ENCODE peak calls at places on chromosomes 13 and 19, in seven cellular contexts. I is iris pigment epithelial cell; Y is central memory CD4-positive, alpha-beta T cell; R is ovary; D is ecto neural progenitor cell; L is stimulated activated CD4-positive, alpha-beta T cell treated with anti-CD3 and anti-CD28 coated beads, Interleukin-1b, Interleukin-23, amount 100 ng/mL, for 48 hours; G is fibroblast of mammary gland. B is an unnamed sample.
A peak's percentile ranks its signal among the peaks of the same experiment; 100 is the strongest.

GRCh38 chr13:24180743-24181384 is 20.3 kb downstream of the SPATA13 start:
- DNase-seq in I (peak; percentile 70), Y (no peak), R (no peak), D (no peak), L (no peak), G (peak; percentile 47), B (no peak)

GRCh38 chr13:72507394-72508199 is 219.8 kb downstream of the MZT1 start:
- DNase-seq in I (peak; percentile 27), Y (no peak), R (no peak), D (no peak), L (no peak), G (no peak), B (no peak)

GRCh38 chr13:19860884-19861655 is 2.4 kb downstream of the ZMYM5 start:
- DNase-seq in I (peak; percentile 77), Y (no peak), R (no peak), D (no peak), L (no peak), G (peak; percentile 66), B (peak; percentile 20)

GRCh38 chr13:112456138-112457056 is 80.2 kb downstream of the SPACA7 start:
- DNase-seq in I (no peak), Y (no peak), R (no peak), D (peak; percentile 32), L (no peak), G (no peak), B (no peak)

GRCh38 chr13:52348081-52348480 is 57.9 kb downstream of the THSD1 start:
- DNase-seq in I (peak; percentile 81), Y (no peak), R (no peak), D (no peak), L (no peak), G (peak; percentile 94), B (no peak)

GRCh38 chr19:32646556-32646955 is 28.4 kb downstream of the ANKRD27 start:
- DNase-seq in I (no peak), Y (no peak), R (no peak), D (no peak), L (no peak), G (no peak), B (peak; percentile 31)

GRCh38 chr19:55486971-55487883 is 1.0 kb upstream of the SSC5D start:
- DNase-seq in I (peak; percentile 96), Y (no peak), R (peak; percentile 92), D (no peak), L (peak; percentile 63), G (peak; percentile 98), B (peak; percentile 73)

GRCh38 chr13:69720278-69720983 is 387.2 kb upstream of the ATXN8OS start:
- DNase-seq in I (no peak), Y (no peak), R (no peak), D (no peak), L (no peak), G (no peak), B (no peak)

GRCh38 chr13:101626925-101627555 is 174.6 kb downstream of the ITGBL1 start:
- DNase-seq in I (peak; percentile 25), Y (peak; percentile 42), R (no peak), D (no peak), L (peak; percentile 43), G (no peak), B (peak; percentile 37)

GRCh38 chr19:55152017-55152416 is 3.0 kb upstream of the TNNT1 start:
- DNase-seq in I (no peak), Y (no peak), R (no peak), D (no peak), L (no peak), G (no peak), B (no peak)

GRCh38 chr13:65330691-65331090 is 1899.4 kb downstream of the PCDH9 start:
- DNase-seq in I (no peak), Y (no peak), R (no peak), D (no peak), L (no peak), G (no peak), B (no peak)

GRCh38 chr13:49560270-49561063 is 24.9 kb downstream of the RCBTB1 start:
- DNase-seq in I (peak; percentile 87), Y (no peak), R (peak; percentile 24), D (no peak), L (no peak), G (no peak), B (no peak)

GRCh38 chr19:51719251-51719901 is 4.4 kb downstream of the HAS1 start:
- DNase-seq in I (no peak), Y (no peak), R (no peak), D (peak; percentile 53), L (no peak), G (no peak), B (no peak)

GRCh38 chr13:99601535-99601934 is 100.3 kb downstream of the TM9SF2 start:
- DNase-seq in I (no peak), Y (peak; percentile 36), R (no peak), D (no peak), L (no peak), G (no peak), B (no peak)

GRCh38 chr13:102042746-102043145 is 359.1 kb downstream of the FGF14 start:
- DNase-seq in I (no peak), Y (no peak), R (no peak), D (no peak), L (no peak), G (no peak), B (no peak)

GRCh38 chr19:50658438-50659317 is 9.4 kb downstream of the C19orf81 start:
- DNase-seq in I (peak; percentile 84), Y (no peak), R (peak; percentile 30), D (peak; percentile 96), L (peak; percentile 77), G (peak; percentile 29), B (peak; percentile 84)

GRCh38 chr13:53758946-53759345 is 730.3 kb downstream of the OLFM4 start:
- DNase-seq in I (no peak), Y (no peak), R (no peak), D (no peak), L (no peak), G (no peak), B (no peak)

GRCh38 chr19:13841339-13842293 is 35.3 kb upstream of the NANOS3 start:
- DNase-seq in I (no peak), Y (peak; percentile 44), R (peak; percentile 63), D (peak; percentile 47), L (no peak), G (no peak), B (peak; percentile 66)

GRCh38 chr19:1882089-1882785 is 3.1 kb downstream of the ABHD17A start:
- DNase-seq in I (no peak), Y (peak; percentile 88), R (no peak), D (no peak), L (peak; percentile 65), G (no peak), B (peak; percentile 78)

B was measured in activated T-cell treated with anti-CD3 and anti-CD28 coated beads, Interleukin-2, amount 50 U/mL, for 48 hours.